ENCODE peak calls at places on chromosome 16, in ten cellular contexts. X is colonic mucosa; F is sigmoid colon; P is lower lobe of right lung; Y is pancreas; S is body of pancreas; E is ovary; G is CD4-positive, alpha-beta T cell; I is prostate gland; Q is AG04450. B is an unnamed sample. For H3K9me3, the result is how much of the 10 kb centered on the place peaks cover.

GRCh38 chr16:6341993-6342392 is 990.7 kb upstream of the RBFOX1 start:
- DNase-seq in Y (no peak), S (no peak), G (no peak), E (no peak), P (no peak), F (no peak), X (no peak), I (no peak), Q (no peak), B (no peak)

GRCh38 chr16:976389-976931 is 5.1 kb upstream of the SOX8 start:
- DNase-seq in F (no peak), Y (no peak), E (no peak), X (no peak), G (peak), S (no peak), Q (no peak), I (no peak), P (no peak), B (no peak)

GRCh38 chr16:16042076-16042475 is 92.7 kb downstream of the ABCC1 start:
- DNase-seq in F (no peak), E (no peak), I (peak), Y (no peak), G (no peak), X (no peak), S (peak), P (peak), Q (peak), B (no peak)

GRCh38 chr16:79163666-79164377 is 436.7 kb downstream of the MAF start:
- DNase-seq in S (no peak), Y (no peak), X (no peak), F (no peak), Q (no peak), P (peak), E (no peak), I (no peak), G (no peak), B (no peak)

GRCh38 chr16:85607331-85607765 is 5.8 kb upstream of the GSE1 start:
- DNase-seq in S (no peak), P (no peak), X (peak), Q (no peak), F (no peak), Y (no peak), I (no peak), E (no peak), G (no peak), B (no peak)

GRCh38 chr16:11572301-11572995 is 14.3 kb downstream of the LITAF start:
- DNase-seq in F (no peak), X (no peak), S (no peak), G (no peak), I (no peak), Q (no peak), Y (no peak), E (no peak), P (no peak), B (no peak)

GRCh38 chr16:57265850-57266530 is 18.5 kb downstream of the PLLP start:
- DNase-seq in G (no peak), E (peak), Q (no peak), S (peak), F (no peak), Y (peak), P (peak), I (peak), X (peak), B (no peak)

GRCh38 chr16:56401482-56401881 is 23.9 kb downstream of the AMFR start:
- DNase-seq in P (no peak), G (no peak), F (no peak), I (no peak), Y (no peak), S (no peak), X (no peak), E (no peak), Q (no peak), B (no peak)

GRCh38 chr16:58236231-58236690 is 38.4 kb upstream of the CSNK2A2 start:
- DNase-seq in Y (peak), Q (peak), S (peak), E (peak), F (peak), X (peak), P (peak), G (peak), I (peak), B (peak)

GRCh38 chr16:85542548-85542927 is 70.6 kb upstream of the GSE1 start:
- DNase-seq in Q (no peak), I (no peak), F (no peak), S (no peak), E (no peak), X (no peak), P (no peak), Y (no peak), G (no peak), B (no peak)

GRCh38 chr16:2019500-2019899 is at the start of gene NPW:
- DNase-seq in X (no peak), E (peak), Y (no peak), Q (no peak), F (no peak), P (no peak), G (no peak), I (no peak), S (no peak), B (no peak)

GRCh38 chr16:19481291-19481690 is 40.6 kb downstream of the GDE1 start:
- DNase-seq in X (no peak), F (no peak), G (no peak), I (no peak), S (no peak), E (no peak), P (no peak), Y (no peak), Q (no peak), B (no peak)

GRCh38 chr16:50634947-50635346 is 46.2 kb downstream of the SNX20 start:
- DNase-seq in S (no peak), X (no peak), E (no peak), Y (no peak), G (no peak), Q (no peak), I (no peak), P (no peak), F (no peak), B (no peak)

GRCh38 chr16:53743149-53743566 is 39.2 kb downstream of the FTO start:
- DNase-seq in X (no peak), Q (no peak), G (no peak), S (peak), I (no peak), E (no peak), P (no peak), F (no peak), Y (no peak), B (no peak)

GRCh38 chr16:88398874-88399178 is 16.1 kb downstream of the ZNF469 start:
- DNase-seq in S (no peak), F (no peak), E (no peak), X (no peak), G (no peak), Q (no peak), I (no peak), P (no peak), Y (no peak), B (no peak)

GRCh38 chr16:67397451-67397801 is 4.1 kb upstream of the TPPP3 start:
- DNase-seq in E (no peak), F (no peak), P (peak), I (no peak), Y (peak), Q (no peak), S (no peak), G (no peak), X (no peak), B (no peak)

GRCh38 chr16:86879268-86879667 is 300.9 kb downstream of the FOXL1 start:
- DNase-seq in I (no peak), P (no peak), Q (no peak), G (no peak), S (no peak), E (no peak), F (no peak), Y (no peak), X (no peak), B (no peak)

GRCh38 chr16:89602273-89602951 is 11.0 kb upstream of the DPEP1 start:
- DNase-seq in S (no peak), G (peak), E (peak), I (no peak), P (no peak), F (no peak), X (no peak), Y (no peak), Q (peak), B (no peak)

GRCh38 chr16:84495506-84495905 is 9.0 kb downstream of the MEAK7 start:
- DNase-seq in S (no peak), I (no peak), E (peak), G (peak), Y (no peak), P (no peak), F (no peak), Q (no peak), X (no peak), B (no peak)

GRCh38 chr16:73280366-73280765 is 232.4 kb upstream of the ZFHX3 start:
- DNase-seq in X (no peak), F (no peak), G (no peak), Y (no peak), E (no peak), P (no peak), Q (no peak), I (no peak), S (no peak), B (no peak)

GRCh38 chr16:29182501-29182900 is 197.6 kb downstream of the LAT start:
- DNase-seq in F (no peak), E (no peak), I (no peak), X (no peak), Y (no peak), Q (no peak), G (no peak), P (no peak), S (no peak), B (no peak)

GRCh38 chr16:24537474-24538337 is 1.7 kb upstream of the RBBP6 start:
- DNase-seq in S (no peak), Q (no peak), F (no peak), I (no peak), X (no peak), P (no peak), Y (no peak), G (no peak), E (no peak), B (no peak)

GRCh38 chr16:13064821-13065220 is 163.4 kb downstream of the SHISA9 start:
- DNase-seq in Y (no peak), Q (no peak), P (no peak), E (no peak), X (no peak), F (no peak), S (no peak), I (no peak), G (no peak), B (no peak)

GRCh38 chr16:56880176-56880575 is 15.2 kb downstream of the SLC12A3 start:
- DNase-seq in G (no peak), X (no peak), S (no peak), Q (no peak), F (no peak), Y (no peak), E (no peak), P (no peak), I (no peak), B (no peak)

GRCh38 chr16:70331588-70332358 is 14.9 kb upstream of the DDX19A start:
- DNase-seq in F (no peak), S (no peak), X (no peak), P (no peak), E (no peak), Y (no peak), G (peak), Q (no peak), I (no peak), B (no peak)

GRCh38 chr16:8899709-8900317 is 17.7 kb downstream of the LITAFD start:
- DNase-seq in F (no peak), G (no peak), E (no peak), X (no peak), S (no peak), P (peak), Y (no peak), I (no peak), Q (no peak), B (no peak)

GRCh38 chr16:87002717-87003413 is 314.3 kb downstream of the C16orf95 start:
- DNase-seq in Q (no peak), P (no peak), Y (no peak), E (no peak), I (no peak), F (peak), G (no peak), S (no peak), X (no peak), B (no peak)

GRCh38 chr16:86353185-86353584 is 157.1 kb upstream of the FOXF1 start:
- DNase-seq in G (no peak), X (no peak), P (no peak), Q (peak), Y (no peak), I (no peak), S (no peak), E (no peak), F (no peak), B (no peak)

GRCh38 chr16:87691686-87692079 is 74.1 kb downstream of the KLHDC4 start:
- DNase-seq in I (no peak), P (no peak), G (no peak), Y (no peak), F (no peak), S (no peak), E (no peak), X (no peak), Q (no peak), B (no peak)

GRCh38 chr16:85412911-85413520 is 200.1 kb upstream of the GSE1 start:
- DNase-seq in I (no peak), E (peak), P (peak), G (peak), Q (no peak), F (peak), X (no peak), Y (peak), S (no peak), B (peak)

GRCh38 chr16:55508941-55509920 is at the start of gene LPCAT2:
- DNase-seq in P (peak), E (peak), I (peak), X (peak), Y (peak), Q (peak), F (peak), S (peak), G (no peak), B (no peak)

GRCh38 chr16:74756203-74756602 is 18.4 kb downstream of the FA2H start:
- DNase-seq in I (no peak), Y (no peak), X (no peak), E (no peak), G (no peak), Q (no peak), S (no peak), F (no peak), P (no peak), B (no peak)

GRCh38 chr16:59543641-59544040 is 809.5 kb upstream of the GOT2 start:
- DNase-seq in Q (peak), P (no peak), X (no peak), E (no peak), F (no peak), S (no peak), I (no peak), Y (no peak), G (no peak), B (no peak)

GRCh38 chr16:59545666-59546065 is 811.5 kb upstream of the GOT2 start:
- DNase-seq in E (no peak), I (no peak), X (no peak), Y (no peak), P (no peak), S (no peak), F (no peak), G (no peak), Q (no peak), B (no peak)

GRCh38 chr16:59535298-59535697 is 801.2 kb upstream of the GOT2 start:
- DNase-seq in Y (no peak), S (no peak), F (no peak), G (no peak), E (no peak), X (no peak), P (no peak), Q (no peak), I (no peak), B (no peak)

GRCh38 chr16:59540621-59541020 is 806.5 kb upstream of the GOT2 start:
- DNase-seq in E (no peak), G (no peak), P (no peak), I (no peak), Y (no peak), Q (no peak), F (no peak), S (no peak), X (no peak), B (no peak)
- H3K9me3 ChIP-seq in E (under half), G (under half), P (under half), I (under half), Y (under half), Q (under half), F (under half), S (under half), X (under half), B (under half)

GRCh38 chr16:3413730-3414379 is 12.8 kb downstream of the ZNF174 start:
- DNase-seq in S (no peak), Y (no peak), G (no peak), P (no peak), E (no peak), X (no peak), F (no peak), Q (no peak), I (no peak), B (no peak)
- H3K9me3 ChIP-seq in S (under half), Y (under half), G (half or more), P (half or more), E (under half), X (under half), F (under half), Q (half or more), I (under half), B (under half)

DNA sequence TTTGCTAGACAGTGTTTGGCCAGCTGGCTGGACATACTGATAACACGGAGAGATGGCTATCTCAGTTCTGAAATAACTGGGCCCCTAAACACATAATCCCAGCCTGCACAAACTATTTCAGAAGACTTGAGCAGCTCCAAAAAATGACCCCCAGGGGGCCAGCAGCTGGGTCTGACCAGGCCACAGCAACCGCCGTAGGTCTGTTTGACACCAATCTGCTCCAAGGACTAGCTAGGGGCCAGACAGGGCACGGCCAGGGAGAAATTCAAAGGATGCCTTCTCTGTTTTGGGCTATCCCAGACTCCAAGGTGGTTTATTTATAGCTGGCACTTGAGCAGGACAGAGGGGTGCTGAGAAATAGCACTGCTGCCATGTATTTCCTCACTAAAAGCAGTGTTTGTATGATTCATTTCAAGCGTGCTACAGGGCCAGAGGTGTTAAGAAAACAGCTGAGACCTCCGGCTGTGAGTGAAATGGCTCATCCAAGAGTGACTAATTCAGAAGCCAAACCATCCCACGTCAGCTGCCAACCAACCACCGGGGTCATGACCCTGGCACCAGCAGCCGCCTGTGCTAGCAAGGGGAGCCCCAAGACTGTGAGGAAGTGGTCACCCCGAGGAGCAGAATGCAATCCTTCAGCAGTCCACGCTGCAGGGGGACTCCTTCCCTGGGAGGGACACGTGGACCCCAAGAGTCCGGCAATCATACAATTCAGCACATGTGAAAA is 5.7 kb downstream of the GGA2 start:
- DNase-seq in I (no peak), P (peak), F (peak), S (peak), G (peak), Q (peak), Y (peak), X (peak), E (peak), B (peak)
- H3K9me3 ChIP-seq in I (under half), P (under half), F (under half), S (under half), G (under half), Q (under half), Y (under half), X (under half), E (under half), B (under half)

DNA sequence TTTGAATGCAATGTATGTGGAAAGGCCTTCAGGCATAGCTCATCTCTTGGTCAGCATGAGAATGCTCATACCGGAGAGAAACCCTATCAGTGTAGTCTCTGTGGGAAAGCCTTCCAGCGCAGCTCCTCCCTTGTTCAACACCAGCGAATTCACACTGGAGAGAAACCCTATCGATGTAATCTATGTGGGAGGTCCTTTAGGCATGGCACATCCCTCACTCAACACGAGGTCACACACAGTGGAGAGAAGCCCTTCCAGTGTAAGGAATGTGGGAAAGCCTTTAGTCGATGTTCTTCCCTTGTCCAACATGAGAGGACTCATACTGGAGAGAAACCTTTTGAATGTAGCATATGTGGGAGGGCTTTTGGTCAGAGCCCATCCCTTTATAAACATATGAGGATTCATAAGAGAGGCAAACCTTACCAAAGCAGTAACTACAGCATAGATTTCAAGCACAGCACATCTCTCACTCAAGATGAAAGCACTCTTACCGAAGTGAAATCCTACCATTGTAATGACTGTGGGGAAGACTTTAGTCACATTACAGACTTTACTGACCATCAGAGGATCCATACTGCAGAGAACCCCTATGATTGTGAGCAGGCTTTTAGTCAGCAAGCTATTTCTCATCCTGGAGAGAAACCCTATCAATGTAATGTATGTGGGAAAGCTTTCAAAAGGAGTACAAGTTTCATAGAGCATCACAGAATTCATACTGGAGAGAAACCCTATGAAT is 24.7 kb downstream of the ZFP90 start:
- DNase-seq in Y (no peak), S (no peak), I (no peak), X (no peak), Q (no peak), E (no peak), F (no peak), P (no peak), G (no peak), B (no peak)
- H3K9me3 ChIP-seq in Y (under half), S (under half), I (under half), X (under half), Q (half or more), E (under half), F (half or more), P (half or more), G (half or more), B (under half)

GRCh38 chr16:35344012-35344762 is 1884.8 kb downstream of the TP53TG3F start:
- DNase-seq in E (no peak), Q (no peak), P (no peak), X (no peak), I (no peak), F (no peak), Y (no peak), G (no peak), S (no peak), B (no peak)

GRCh38 chr16:35342012-35342411 is 1882.6 kb downstream of the TP53TG3F start:
- DNase-seq in G (no peak), I (no peak), S (no peak), F (no peak), P (no peak), E (no peak), Q (no peak), Y (no peak), X (no peak), B (no peak)

DNA sequence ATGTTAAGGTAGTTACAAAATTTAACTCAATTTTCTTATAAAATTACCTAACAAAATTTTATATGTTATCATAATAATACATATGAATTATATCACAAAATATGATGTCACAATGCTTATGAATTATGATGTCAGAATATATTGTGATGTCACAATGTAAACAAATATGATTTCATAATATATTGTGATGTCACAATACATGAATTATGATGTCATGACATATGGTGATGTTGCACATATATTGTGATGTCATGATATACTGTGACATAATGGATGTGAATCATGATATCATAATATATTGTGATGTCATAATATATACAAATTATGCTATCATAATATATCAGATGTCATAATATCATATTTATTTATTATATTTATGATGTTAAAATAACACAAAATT is 1879.9 kb downstream of the TP53TG3F start:
- DNase-seq in S (no peak), X (no peak), Q (no peak), F (no peak), P (no peak), G (no peak), Y (no peak), I (no peak), E (no peak), B (no peak)
- H3K9me3 ChIP-seq in S (under half), X (under half), Q (under half), F (under half), P (under half), G (under half), Y (under half), I (under half), E (under half), B (under half)

DNA sequence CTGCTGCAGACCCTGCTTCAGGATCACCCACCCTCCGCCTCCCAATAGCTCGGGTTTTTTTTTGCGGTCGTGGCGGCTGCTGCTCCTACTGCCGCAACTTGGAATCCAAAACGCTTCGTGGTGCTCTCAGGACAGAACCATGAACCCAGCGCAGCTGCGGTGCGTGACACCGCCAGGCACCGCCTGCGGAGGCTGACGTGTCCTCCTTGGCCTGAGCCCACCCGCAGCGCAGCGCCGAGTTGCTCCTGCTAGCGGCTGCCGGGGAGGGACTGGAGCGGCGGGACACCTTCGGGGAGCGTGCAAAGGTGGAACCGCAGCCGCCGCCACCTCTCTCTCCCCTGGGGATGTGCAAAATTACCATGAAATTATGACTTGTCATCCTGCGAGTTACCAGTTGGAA is 1893.0 kb downstream of the TP53TG3F start:
- DNase-seq in S (no peak), P (no peak), Y (no peak), F (no peak), Q (no peak), X (no peak), I (no peak), G (no peak), E (no peak), B (no peak)
- H3K9me3 ChIP-seq in S (under half), P (under half), Y (under half), F (under half), Q (under half), X (under half), I (under half), G (under half), E (under half), B (under half)

B was measured in T-helper 17 cell.